ENCODE peak calls at places on chromosomes 11 and 22, in five cellular contexts. I is H9, Z is IMR-90, P is mesenchymal stem cell, A is H1. C is an unnamed sample.

GRCh38 chr11:124611016-124611571 is at the start of gene PANX3:
- DNase-seq in I (no peak), Z (no peak), P (no peak), A (no peak), C (no peak)

GRCh38 chr11:94781822-94782221 is 13.7 kb downstream of the AMOTL1 start:
- DNase-seq in I (no peak), Z (peak), P (peak), A (no peak), C (no peak)

GRCh38 chr11:693415-693831 is 1.6 kb downstream of the DEAF1 start:
- DNase-seq in I (no peak), Z (no peak), P (peak), A (no peak), C (no peak)

GRCh38 chr11:126268361-126268707 is 361 bp downstream of the SRPRA start:
- DNase-seq in I (no peak), Z (no peak), P (no peak), A (no peak), C (no peak)

GRCh38 chr11:69186316-69187266 is 30.9 kb downstream of the SMIM38 start:
- DNase-seq in I (no peak), Z (no peak), P (no peak), A (no peak), C (no peak)

GRCh38 chr11:59710136-59710847 is 3.4 kb downstream of the OR10V1 start:
- DNase-seq in I (no peak), Z (peak), P (no peak), A (no peak), C (no peak)

GRCh38 chr22:50303848-50304527 is 3.5 kb downstream of the PLXNB2 start:
- DNase-seq in I (peak), Z (no peak), P (no peak), A (no peak), C (no peak)

GRCh38 chr11:69876013-69876412 is 56.8 kb upstream of the FGF3 start:
- DNase-seq in I (no peak), Z (no peak), P (no peak), A (no peak), C (no peak)

GRCh38 chr11:121615506-121615905 is 162.7 kb upstream of the SORL1-AS1 start:
- DNase-seq in I (no peak), Z (peak), P (peak), A (no peak), C (no peak)

GRCh38 chr11:67422894-67423293 is 5.4 kb upstream of the RPS6KB2 start:
- DNase-seq in I (peak), Z (no peak), P (no peak), A (no peak), C (no peak)

GRCh38 chr11:35066783-35067476 is 72.0 kb upstream of the CD44 start:
- DNase-seq in I (no peak), Z (no peak), P (no peak), A (no peak), C (no peak)

DNA sequence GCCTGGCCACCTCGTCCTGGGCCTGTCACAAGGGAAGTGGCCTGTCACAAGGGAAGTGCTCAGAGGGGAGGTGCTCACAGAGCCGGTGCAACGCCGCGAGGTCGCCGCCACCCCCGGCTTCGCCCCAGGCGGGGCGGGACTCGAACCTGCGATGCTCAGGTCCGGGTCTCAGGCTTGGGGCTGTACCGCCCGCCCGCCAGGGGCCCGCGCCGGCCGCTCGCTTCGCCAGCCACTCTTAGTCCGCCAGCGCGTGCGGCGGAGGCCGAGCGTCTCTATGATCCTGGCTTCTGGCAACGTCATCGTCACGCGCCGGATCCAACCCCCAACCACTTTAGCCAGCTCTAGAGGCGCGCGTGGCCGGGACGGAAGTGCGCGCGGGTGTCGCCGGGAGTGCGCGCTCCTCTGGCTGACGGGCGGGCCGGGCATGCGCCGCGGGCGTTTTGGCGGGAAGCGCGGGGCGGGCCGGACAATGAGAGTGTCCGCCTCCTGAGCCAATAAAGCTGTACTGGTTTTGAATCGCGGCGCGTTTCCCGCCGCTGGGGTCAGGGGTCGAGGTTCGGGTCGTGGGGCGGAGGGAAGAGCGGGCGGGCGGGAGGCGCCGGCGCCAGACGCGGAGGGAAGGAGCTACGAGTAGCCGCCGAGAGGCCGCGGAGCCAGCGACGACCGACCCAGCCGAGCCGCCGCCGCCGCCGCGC is at the start of gene TRMT2A:
- DNase-seq in I (peak), Z (peak), P (peak), A (peak), C (peak)
- H2BK120ac ChIP-seq in I (peak), Z (peak), P (peak), A (peak), C (no peak)

GRCh38 chr11:107252429-107253161 is 205.0 kb downstream of the CWF19L2 start:
- DNase-seq in I (no peak), Z (no peak), P (no peak), A (no peak), C (no peak)
- H4K91ac ChIP-seq in I (no peak), Z (no peak), P (no peak), A (no peak), C (no peak)

GRCh38 chr11:96158126-96158525 is 184.9 kb downstream of the MAML2 start:
- DNase-seq in I (no peak), Z (no peak), P (no peak), A (no peak), C (no peak)
- H2AK5ac ChIP-seq in I (no peak), Z (peak), P (peak), A (no peak), C (no peak)

GRCh38 chr11:66326261-66327111 is 9.6 kb upstream of the CD248 start:
- DNase-seq in I (no peak), Z (no peak), P (peak), A (no peak), C (no peak)
- H2BK120ac ChIP-seq in I (no peak), Z (peak), P (peak), A (no peak), C (no peak)

DNA sequence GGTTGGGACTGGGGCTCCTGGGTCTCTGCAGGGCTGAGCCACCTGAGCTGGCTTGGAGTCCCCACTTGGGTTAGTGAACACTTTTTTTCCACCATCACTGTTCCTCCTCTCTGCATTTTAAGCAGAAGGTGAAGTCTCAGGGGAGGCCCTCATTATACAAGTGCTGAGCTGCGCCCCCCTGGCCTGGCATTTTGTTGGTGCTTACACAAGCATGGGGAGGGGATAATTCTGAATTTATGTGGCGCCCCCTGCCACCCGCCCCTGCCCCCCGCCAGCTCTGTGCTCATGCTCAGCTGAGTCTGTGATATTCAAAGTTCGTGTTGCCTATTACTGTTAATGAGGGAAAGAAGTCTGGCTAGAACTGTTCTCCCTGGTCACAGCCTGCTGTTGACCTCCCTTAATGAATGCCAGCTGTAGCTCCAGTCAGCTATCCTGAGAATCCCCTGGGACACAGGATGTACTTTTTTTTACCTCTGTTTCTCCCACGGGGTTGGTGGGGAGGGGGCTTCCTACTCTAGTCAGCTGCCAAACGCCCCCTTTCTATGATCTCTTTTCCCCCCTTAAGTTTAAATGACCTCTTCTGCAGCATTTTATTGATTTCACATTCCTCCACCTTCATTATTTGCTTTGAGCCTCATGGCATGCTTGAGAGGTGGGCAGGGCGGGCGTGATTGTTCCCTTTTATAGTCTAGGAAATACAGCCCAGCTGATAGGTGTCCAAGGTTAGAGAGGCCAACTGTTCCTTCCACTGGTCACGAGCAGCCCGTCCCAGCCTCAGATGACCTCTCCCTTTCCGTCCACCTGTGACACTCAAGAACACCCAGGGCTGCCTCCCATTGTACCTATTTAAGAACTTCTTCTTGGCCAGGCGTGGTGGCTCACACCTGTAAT is 12.2 kb downstream of the USP2 start:
- DNase-seq in I (no peak), Z (no peak), P (no peak), A (no peak), C (no peak)
- H4K91ac ChIP-seq in I (no peak), Z (no peak), P (no peak), A (no peak), C (no peak)

GRCh38 chr22:39290724-39291161 is 28.7 kb downstream of the RPL3 start:
- DNase-seq in I (peak), Z (peak), P (peak), A (no peak), C (no peak)
- H2AK5ac ChIP-seq in I (no peak), Z (peak), P (peak), A (peak), C (peak)

GRCh38 chr11:72224587-72225410 is at the start of gene INPPL1:
- DNase-seq in I (peak), Z (no peak), P (peak), A (no peak), C (no peak)
- H2BK120ac ChIP-seq in I (no peak), Z (peak), P (peak), A (peak), C (peak)

GRCh38 chr22:17637490-17638181 is 921 bp upstream of the BCL2L13 start:
- DNase-seq in I (no peak), Z (no peak), P (no peak), A (no peak), C (no peak)
- H4K91ac ChIP-seq in I (no peak), Z (peak), P (no peak), A (no peak), C (no peak)

GRCh38 chr11:12182650-12183511 is 72.5 kb downstream of the MICAL2 start:
- DNase-seq in I (no peak), Z (peak), P (peak), A (no peak), C (no peak)
- H2AK5ac ChIP-seq in I (no peak), Z (peak), P (peak), A (no peak), C (no peak)

C was measured in neuronal stem cell.